ENCODE peak calls at places on chromosomes 13 and 19, in eight cellular contexts. X, S, N, H, R, W, U and B are unnamed samples.

GRCh38 chr19:44530777-44531176 is 1.3 kb upstream of the CEACAM20 start:
- DNase-seq in W (no peak), H (no peak), S (no peak), R (no peak), U (no peak), X (no peak), N (no peak), B (no peak)

GRCh38 chr19:28508666-28509065 is 704.3 kb downstream of the UQCRFS1 start:
- DNase-seq in X (no peak), W (no peak), U (no peak), H (no peak), N (no peak), R (no peak), S (no peak), B (no peak)

GRCh38 chr13:113786262-113786841 is 27.3 kb downstream of the TMEM255B start:
- DNase-seq in S (no peak), N (no peak), W (no peak), R (no peak), H (no peak), U (no peak), X (no peak), B (no peak)

GRCh38 chr13:76380436-76381065 is 505.7 kb downstream of the KCTD12 start:
- DNase-seq in N (no peak), S (no peak), U (no peak), W (no peak), H (no peak), R (no peak), X (no peak), B (no peak)

GRCh38 chr13:112722433-112723250 is 32.8 kb downstream of the ATP11A start:
- DNase-seq in S (no peak), H (peak; percentile 62), W (no peak), N (peak; percentile 33), U (peak; percentile 75), X (no peak), R (no peak), B (no peak)

GRCh38 chr19:6278740-6279619 is 795 bp downstream of the MLLT1 start:
- DNase-seq in S (no peak), N (no peak), H (no peak), R (peak; percentile 23), X (no peak), W (no peak), U (no peak), B (no peak)

GRCh38 chr19:38742906-38743305 is 1.4 kb downstream of the CAPN12 start:
- DNase-seq in N (no peak), S (no peak), H (no peak), R (no peak), W (no peak), U (no peak), X (no peak), B (no peak)

GRCh38 chr13:110593430-110594130 is 21.8 kb upstream of the NAXD start:
- DNase-seq in W (no peak), S (no peak), H (no peak), R (no peak), X (no peak), N (no peak), U (no peak), B (no peak)

GRCh38 chr19:55196803-55197202 is 12.5 kb downstream of the PTPRH start:
- DNase-seq in H (no peak), N (no peak), X (no peak), R (no peak), S (no peak), U (no peak), W (no peak), B (no peak)

GRCh38 chr19:6802336-6803035 is 30.0 kb downstream of the VAV1 start:
- DNase-seq in S (peak; percentile 44), W (no peak), N (no peak), U (peak; percentile 44), H (no peak), X (peak; percentile 27), R (peak; percentile 36), B (no peak)

GRCh38 chr13:31242935-31243334 is 43.2 kb downstream of the B3GLCT start:
- DNase-seq in W (no peak), U (no peak), X (no peak), N (no peak), S (no peak), R (no peak), H (no peak), B (no peak)

GRCh38 chr19:42601811-42602443 is 7.2 kb upstream of the CEACAM8 start:
- DNase-seq in R (peak; percentile 53), W (no peak), H (no peak), S (no peak), U (no peak), N (peak; percentile 3), X (no peak), B (no peak)

GRCh38 chr19:56608274-56608964 is 13.3 kb downstream of the ZNF71 start:
- DNase-seq in S (no peak), U (no peak), R (no peak), H (no peak), X (no peak), N (no peak), W (no peak), B (no peak)

GRCh38 chr13:113800576-113800926 is 41.5 kb downstream of the TMEM255B start:
- DNase-seq in H (peak; percentile 54), U (peak; percentile 19), W (no peak), R (no peak), N (no peak), X (no peak), S (no peak), B (no peak)

GRCh38 chr13:76865996-76866503 is 20.2 kb downstream of the KCTD12 start:
- DNase-seq in X (no peak), H (no peak), S (no peak), N (no peak), R (no peak), U (no peak), W (no peak), B (no peak)

GRCh38 chr19:8566855-8567254 is 10.4 kb downstream of the MYO1F start:
- DNase-seq in R (no peak), S (no peak), X (no peak), N (no peak), W (no peak), H (no peak), U (no peak), B (no peak)

GRCh38 chr13:86161257-86161656 is 362.0 kb upstream of the SLITRK6 start:
- DNase-seq in U (no peak), N (no peak), W (no peak), S (no peak), R (no peak), X (no peak), H (no peak), B (no peak)

GRCh38 chr13:25267715-25268114 is 19.6 kb downstream of the MTMR6 start:
- DNase-seq in R (no peak), N (no peak), X (no peak), U (no peak), S (no peak), H (no peak), W (no peak), B (no peak)

GRCh38 chr13:44738463-44738862 is 162.3 kb upstream of the TSC22D1 start:
- DNase-seq in N (no peak), R (no peak), S (no peak), H (no peak), W (no peak), U (no peak), X (no peak), B (no peak)

GRCh38 chr19:2040647-2041435 is 10.2 kb downstream of the MKNK2 start:
- DNase-seq in N (no peak), R (peak; percentile 17), S (peak; percentile 35), W (no peak), H (no peak), U (peak; percentile 37), X (no peak), B (no peak)

GRCh38 chr13:109400192-109400591 is 386.2 kb downstream of the IRS2 start:
- DNase-seq in U (peak; percentile 36), S (peak; percentile 43), N (no peak), R (peak; percentile 21), H (no peak), X (no peak), W (peak; percentile 25), B (no peak)

GRCh38 chr19:5964816-5965565 is 12.9 kb downstream of the RANBP3 start:
- DNase-seq in H (no peak), W (no peak), R (no peak), N (no peak), S (no peak), U (no peak), X (no peak), B (no peak)

GRCh38 chr13:112263152-112263551 is 113.0 kb upstream of the SPACA7 start:
- DNase-seq in H (no peak), X (no peak), W (no peak), R (no peak), N (no peak), S (no peak), U (no peak), B (no peak)

GRCh38 chr13:102878491-102878890 is 32.7 kb downstream of the ERCC5 start:
- DNase-seq in W (no peak), X (no peak), N (no peak), H (no peak), R (no peak), S (no peak), U (no peak), B (no peak)

GRCh38 chr13:50650936-50651638 is 192.4 kb downstream of the DLEU7 start:
- DNase-seq in U (no peak), W (no peak), H (no peak), R (no peak), S (no peak), X (no peak), N (no peak), B (no peak)

GRCh38 chr13:22120646-22121045 is 449.8 kb downstream of the FGF9 start:
- DNase-seq in R (no peak), S (no peak), N (no peak), U (no peak), X (no peak), H (no peak), W (no peak), B (no peak)

GRCh38 chr19:56118666-56119584 is 2.2 kb downstream of the ZNF787 start:
- DNase-seq in N (no peak), S (no peak), U (no peak), H (no peak), R (no peak), W (no peak), X (no peak), B (no peak)

GRCh38 chr19:13094771-13095392 is 7.8 kb downstream of the LYL1 start:
- DNase-seq in N (no peak), S (no peak), W (no peak), H (no peak), X (no peak), U (no peak), R (peak; percentile 40), B (no peak)

GRCh38 chr13:30869491-30869890 is 36.6 kb upstream of the MEDAG start:
- DNase-seq in W (no peak), S (no peak), H (no peak), X (no peak), N (no peak), U (peak; percentile 56), R (no peak), B (no peak)

GRCh38 chr19:34269081-34269480 is 14.7 kb downstream of the GARRE1 start:
- DNase-seq in W (no peak), N (no peak), X (no peak), S (no peak), U (no peak), R (no peak), H (no peak), B (no peak)